ENCODE peak calls at places on chromosomes 4 and X, in five cellular contexts. One of them, this sample, is unnamed.

GRCh38 chrX:52594658-52595057 is 60.0 kb downstream of the SSX7 start:
- DNase-seq in Ammon's horn: no peak
- DNase-seq in posterior cingulate gyrus: no peak
- DNase-seq in T-helper 2 cell: no peak
- DNase-seq in pancreas: no peak
- DNase-seq in this sample: no peak

GRCh38 chr4:44931720-44932119 is 205.4 kb upstream of the GNPDA2 start:
- DNase-seq in T-helper 2 cell: no peak
- DNase-seq in posterior cingulate gyrus: no peak
- DNase-seq in pancreas: no peak
- DNase-seq in Ammon's horn: no peak
- DNase-seq in this sample: no peak

GRCh38 chr4:522438-522837 is 23.4 kb downstream of the PIGG start:
- DNase-seq in pancreas: no peak
- DNase-seq in Ammon's horn: no peak
- DNase-seq in posterior cingulate gyrus: no peak
- DNase-seq in T-helper 2 cell: no peak
- DNase-seq in this sample: no peak

GRCh38 chr4:7429069-7429416 is 5.7 kb downstream of the PSAPL1 start:
- DNase-seq in Ammon's horn: no peak
- DNase-seq in posterior cingulate gyrus: peak; percentile 40
- DNase-seq in T-helper 2 cell: no peak
- DNase-seq in pancreas: no peak
- DNase-seq in this sample: no peak

GRCh38 chr4:24433515-24434192 is 150.7 kb downstream of the DHX15 start:
- DNase-seq in posterior cingulate gyrus: no peak
- DNase-seq in pancreas: no peak
- DNase-seq in Ammon's horn: no peak
- DNase-seq in T-helper 2 cell: no peak
- DNase-seq in this sample: no peak

GRCh38 chr4:100240008-100240407 is 49.7 kb upstream of the DDIT4L start:
- DNase-seq in Ammon's horn: no peak
- DNase-seq in T-helper 2 cell: no peak
- DNase-seq in pancreas: no peak
- DNase-seq in posterior cingulate gyrus: no peak
- DNase-seq in this sample: no peak

GRCh38 chr4:20019310-20020015 is 232.2 kb upstream of the SLIT2 start:
- DNase-seq in T-helper 2 cell: no peak
- DNase-seq in posterior cingulate gyrus: no peak
- DNase-seq in pancreas: no peak
- DNase-seq in Ammon's horn: no peak
- DNase-seq in this sample: no peak

GRCh38 chrX:9595131-9595530 is 130.3 kb downstream of the TBL1X start:
- DNase-seq in posterior cingulate gyrus: no peak
- DNase-seq in T-helper 2 cell: no peak
- DNase-seq in Ammon's horn: no peak
- DNase-seq in pancreas: no peak
- DNase-seq in this sample: no peak

GRCh38 chr4:168541608-168541953 is 44.7 kb downstream of the PALLD start:
- DNase-seq in T-helper 2 cell: no peak
- DNase-seq in Ammon's horn: no peak
- DNase-seq in posterior cingulate gyrus: no peak
- DNase-seq in pancreas: no peak
- DNase-seq in this sample: no peak

GRCh38 chr4:142408003-142408441 is 438.1 kb downstream of the INPP4B start:
- DNase-seq in pancreas: no peak
- DNase-seq in posterior cingulate gyrus: no peak
- DNase-seq in Ammon's horn: no peak
- DNase-seq in T-helper 2 cell: no peak
- DNase-seq in this sample: no peak

GRCh38 chr4:70187216-70187615 is 8.3 kb upstream of the ODAM start:
- DNase-seq in posterior cingulate gyrus: no peak
- DNase-seq in pancreas: no peak
- DNase-seq in T-helper 2 cell: no peak
- DNase-seq in Ammon's horn: no peak
- DNase-seq in this sample: no peak

GRCh38 chr4:140395668-140396067 is 22.2 kb downstream of the SCOC start:
- DNase-seq in Ammon's horn: no peak
- DNase-seq in posterior cingulate gyrus: no peak
- DNase-seq in T-helper 2 cell: no peak
- DNase-seq in pancreas: no peak
- DNase-seq in this sample: no peak

GRCh38 chrX:63128509-63128908 is 222.6 kb downstream of the SPIN4 start:
- DNase-seq in Ammon's horn: peak; percentile 2
- DNase-seq in pancreas: no peak
- DNase-seq in posterior cingulate gyrus: no peak
- DNase-seq in T-helper 2 cell: no peak
- DNase-seq in this sample: no peak

GRCh38 chr4:54318904-54319303 is 89.8 kb downstream of the PDGFRA start:
- DNase-seq in T-helper 2 cell: no peak
- DNase-seq in posterior cingulate gyrus: no peak
- DNase-seq in Ammon's horn: no peak
- DNase-seq in pancreas: no peak
- DNase-seq in this sample: no peak

GRCh38 chr4:159765402-159765801 is 662.5 kb downstream of the RAPGEF2 start:
- DNase-seq in posterior cingulate gyrus: no peak
- DNase-seq in Ammon's horn: no peak
- DNase-seq in pancreas: no peak
- DNase-seq in T-helper 2 cell: no peak
- DNase-seq in this sample: no peak

GRCh38 chr4:102858828-102859464 is 9.8 kb upstream of the CISD2 start:
- DNase-seq in T-helper 2 cell: no peak
- DNase-seq in pancreas: no peak
- DNase-seq in posterior cingulate gyrus: no peak
- DNase-seq in Ammon's horn: no peak
- DNase-seq in this sample: no peak

GRCh38 chrX:124239911-124240310 is 92.5 kb upstream of the TEX13D start:
- DNase-seq in posterior cingulate gyrus: no peak
- DNase-seq in pancreas: no peak
- DNase-seq in Ammon's horn: no peak
- DNase-seq in T-helper 2 cell: no peak
- DNase-seq in this sample: no peak

GRCh38 chr4:67635331-67635730 is 65.6 kb downstream of the UBA6 start:
- DNase-seq in posterior cingulate gyrus: no peak
- DNase-seq in pancreas: no peak
- DNase-seq in Ammon's horn: peak; percentile 32
- DNase-seq in T-helper 2 cell: no peak
- DNase-seq in this sample: peak; percentile 6

GRCh38 chr4:182306792-182307507 is 63.7 kb downstream of the TENM3 start:
- DNase-seq in posterior cingulate gyrus: no peak
- DNase-seq in T-helper 2 cell: no peak
- DNase-seq in Ammon's horn: no peak
- DNase-seq in pancreas: no peak
- DNase-seq in this sample: no peak

GRCh38 chrX:110491846-110492620 is 133.4 kb downstream of the RTL9 start:
- DNase-seq in T-helper 2 cell: no peak
- DNase-seq in Ammon's horn: no peak
- DNase-seq in posterior cingulate gyrus: no peak
- DNase-seq in pancreas: peak; percentile 13
- DNase-seq in this sample: no peak

GRCh38 chrX:123648028-123648810 is 84.6 kb downstream of the THOC2 start:
- DNase-seq in T-helper 2 cell: no peak
- DNase-seq in Ammon's horn: peak; percentile 11
- DNase-seq in posterior cingulate gyrus: no peak
- DNase-seq in pancreas: no peak
- DNase-seq in this sample: no peak

GRCh38 chr4:173410106-173410505 is 11.2 kb upstream of the SCRG1 start:
- DNase-seq in T-helper 2 cell: no peak
- DNase-seq in pancreas: no peak
- DNase-seq in posterior cingulate gyrus: peak; percentile 90
- DNase-seq in Ammon's horn: peak; percentile 91
- DNase-seq in this sample: peak; percentile 79

GRCh38 chr4:87007345-87008181 is 72.8 kb downstream of the AFF1 start:
- DNase-seq in posterior cingulate gyrus: peak; percentile 92
- DNase-seq in Ammon's horn: peak; percentile 80
- DNase-seq in T-helper 2 cell: peak; percentile 13
- DNase-seq in pancreas: peak; percentile 72
- DNase-seq in this sample: peak; percentile 60

This sample was measured in putamen.